ENCODE peak calls at places on chromosomes 7 and 10, in four cellular contexts. Q, P, Y and D are unnamed samples.

GRCh38 chr10:132880148-132880981 is 62.0 kb downstream of the CFAP46 start:
- DNase-seq in Q (peak), P (no peak), Y (no peak), D (no peak)

GRCh38 chr10:34260904-34261303 is 554.2 kb downstream of the PARD3 start:
- DNase-seq in Q (no peak), P (no peak), Y (no peak), D (no peak)

GRCh38 chr7:69962856-69963149 is 364.5 kb downstream of the AUTS2 start:
- DNase-seq in Q (no peak), P (no peak), Y (no peak), D (no peak)

GRCh38 chr10:43878386-43878785 is 229.7 kb upstream of the ZNF32 start:
- DNase-seq in Q (no peak), P (no peak), Y (no peak), D (no peak)

GRCh38 chr7:155291729-155292128 is 5.9 kb upstream of the INSIG1 start:
- DNase-seq in Q (no peak), P (no peak), Y (no peak), D (no peak)

GRCh38 chr7:13879994-13880686 is 109.3 kb downstream of the ETV1 start:
- DNase-seq in Q (no peak), P (peak), Y (no peak), D (peak)

GRCh38 chr7:69858471-69858870 is 260.2 kb downstream of the AUTS2 start:
- DNase-seq in Q (no peak), P (no peak), Y (no peak), D (peak)

GRCh38 chr10:32061440-32061839 is 5.2 kb upstream of the KIF5B start:
- DNase-seq in Q (no peak), P (no peak), Y (no peak), D (no peak)

GRCh38 chr7:5526190-5527037 is 102.8 kb upstream of the TNRC18 start:
- DNase-seq in Q (peak), P (peak), Y (no peak), D (peak)

GRCh38 chr7:121138262-121138933 is 149.9 kb downstream of the CPED1 start:
- DNase-seq in Q (no peak), P (no peak), Y (no peak), D (peak)

DNA sequence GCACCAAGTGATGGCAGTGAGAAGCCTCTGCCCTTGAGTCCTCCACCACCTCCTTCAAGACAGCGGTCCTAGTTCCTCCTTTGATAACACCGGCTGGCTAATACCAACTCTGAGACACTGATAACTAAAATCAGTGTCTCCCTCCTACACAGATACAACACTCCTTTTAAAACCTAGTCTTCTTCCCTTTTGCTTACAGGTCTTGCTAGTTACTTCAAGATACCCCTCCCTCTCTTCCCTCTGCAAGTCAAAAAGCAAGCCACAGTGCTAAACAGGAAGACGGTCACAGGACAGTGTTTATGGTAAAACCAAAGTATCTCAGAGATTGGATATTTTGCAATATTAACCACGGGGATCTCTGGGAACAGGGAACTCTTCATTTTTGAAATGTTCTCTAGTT is 4.6 kb downstream of the AKR1B1 start:
- DNase-seq in Q (no peak), P (peak), Y (no peak), D (no peak)
- H4K5ac ChIP-seq in Q (no peak), P (peak), Y (no peak), D (no peak)

GRCh38 chr7:113752289-113752688 is 166.5 kb downstream of the PPP1R3A start:
- DNase-seq in Q (peak), P (no peak), Y (no peak), D (peak)
- H4K5ac ChIP-seq in Q (no peak), P (no peak), Y (no peak), D (no peak)

DNA sequence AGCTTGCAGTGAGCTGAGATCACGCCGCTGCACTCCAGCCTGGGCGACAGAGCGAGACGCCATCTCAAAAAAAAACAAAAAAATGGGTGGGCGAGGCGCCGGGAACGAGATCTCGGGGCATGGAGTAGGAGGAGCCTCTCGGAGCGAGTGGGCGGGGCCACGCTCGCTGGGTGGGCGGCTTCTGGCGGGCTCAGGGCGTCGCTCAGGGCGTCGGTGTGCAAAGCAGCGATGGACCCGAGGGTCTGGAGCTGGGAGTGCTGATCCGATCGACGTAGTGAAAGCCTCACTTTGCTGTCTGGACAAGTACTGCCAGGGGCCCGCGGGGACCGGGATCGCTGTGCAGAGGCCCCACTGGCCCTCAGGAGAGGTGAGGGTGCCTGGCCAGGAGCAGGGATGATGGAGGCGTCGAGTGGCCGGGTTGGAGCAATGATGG is 22.6 kb upstream of the AMZ1 start:
- DNase-seq in Q (no peak), P (no peak), Y (no peak), D (no peak)
- H4K5ac ChIP-seq in Q (no peak), P (no peak), Y (no peak), D (no peak)

GRCh38 chr7:856444-857095 is 19.8 kb upstream of the GET4 start:
- DNase-seq in Q (no peak), P (no peak), Y (no peak), D (no peak)
- H4K5ac ChIP-seq in Q (no peak), P (no peak), Y (no peak), D (no peak)

GRCh38 chr10:11794566-11794965 is 28.6 kb upstream of the PROSER2 start:
- DNase-seq in Q (no peak), P (no peak), Y (no peak), D (peak)
- H4K5ac ChIP-seq in Q (no peak), P (no peak), Y (no peak), D (no peak)